ENCODE peak calls at places on chromosomes 4 and X, in five cellular contexts. One of them, this sample, is unnamed. For H3K4me1, the result is how much of the 10 kb centered on the place peaks cover.

GRCh38 chrX:121389976-121390709 is 342.7 kb downstream of the GLUD2 start:
- DNase-seq in heart left ventricle: no peak
- DNase-seq in ovary: no peak
- DNase-seq in GM23338: no peak
- DNase-seq in body of pancreas: no peak
- DNase-seq in this sample: no peak

GRCh38 chr4:186360551-186360950 is 94.6 kb downstream of the F11 start:
- DNase-seq in heart left ventricle: no peak
- DNase-seq in ovary: no peak
- DNase-seq in GM23338: no peak
- DNase-seq in body of pancreas: no peak
- DNase-seq in this sample: no peak

GRCh38 chr4:103422467-103423219 is 224.5 kb upstream of the CENPE start:
- DNase-seq in heart left ventricle: no peak
- DNase-seq in ovary: no peak
- DNase-seq in GM23338: no peak
- DNase-seq in body of pancreas: no peak
- DNase-seq in this sample: no peak

GRCh38 chr4:166088576-166088975 is 215.5 kb downstream of the TLL1 start:
- DNase-seq in heart left ventricle: no peak
- DNase-seq in ovary: no peak
- DNase-seq in GM23338: no peak
- DNase-seq in body of pancreas: no peak
- DNase-seq in this sample: no peak

GRCh38 chrX:6026980-6027379 is 201.7 kb downstream of the NLGN4X start:
- DNase-seq in heart left ventricle: no peak
- DNase-seq in ovary: no peak
- DNase-seq in GM23338: peak
- DNase-seq in body of pancreas: no peak
- DNase-seq in this sample: no peak

GRCh38 chrX:110216027-110216426 is 101.9 kb downstream of the AMMECR1 start:
- DNase-seq in heart left ventricle: no peak
- DNase-seq in ovary: no peak
- DNase-seq in GM23338: no peak
- DNase-seq in body of pancreas: no peak
- DNase-seq in this sample: no peak

GRCh38 chr4:6538586-6538985 is 36.4 kb upstream of the MAN2B2 start:
- DNase-seq in heart left ventricle: no peak
- DNase-seq in ovary: no peak
- DNase-seq in GM23338: no peak
- DNase-seq in body of pancreas: no peak
- DNase-seq in this sample: no peak

GRCh38 chr4:52655505-52655904 is 3.6 kb downstream of the USP46 start:
- DNase-seq in heart left ventricle: no peak
- DNase-seq in ovary: no peak
- DNase-seq in GM23338: no peak
- DNase-seq in body of pancreas: no peak
- DNase-seq in this sample: no peak

GRCh38 chrX:119758682-119759332 is 419 bp downstream of the SOWAHD start:
- DNase-seq in heart left ventricle: peak
- DNase-seq in ovary: peak
- DNase-seq in GM23338: peak
- DNase-seq in body of pancreas: peak
- DNase-seq in this sample: peak

GRCh38 chr4:145842224-145842887 is 96.3 kb downstream of the ZNF827 start:
- DNase-seq in heart left ventricle: no peak
- DNase-seq in ovary: no peak
- DNase-seq in GM23338: peak
- DNase-seq in body of pancreas: no peak
- DNase-seq in this sample: no peak

GRCh38 chr4:24858550-24858949 is 54.3 kb downstream of the CCDC149 start:
- DNase-seq in heart left ventricle: no peak
- DNase-seq in ovary: no peak
- DNase-seq in GM23338: no peak
- DNase-seq in body of pancreas: no peak
- DNase-seq in this sample: no peak

GRCh38 chrX:4710618-4711433 is 997.4 kb upstream of the PRKX start:
- DNase-seq in heart left ventricle: no peak
- DNase-seq in ovary: no peak
- DNase-seq in GM23338: no peak
- DNase-seq in body of pancreas: peak
- DNase-seq in this sample: no peak

GRCh38 chr4:73589887-73590801 is 30.1 kb downstream of the RASSF6 start:
- DNase-seq in heart left ventricle: no peak
- DNase-seq in ovary: no peak
- DNase-seq in GM23338: no peak
- DNase-seq in body of pancreas: peak
- DNase-seq in this sample: no peak

GRCh38 chr4:187019896-187020295 is 296.2 kb upstream of the FAT1 start:
- DNase-seq in heart left ventricle: no peak
- DNase-seq in ovary: no peak
- DNase-seq in GM23338: peak
- DNase-seq in body of pancreas: no peak
- DNase-seq in this sample: no peak

GRCh38 chr4:7806724-7807123 is 132.9 kb downstream of the AFAP1 start:
- DNase-seq in heart left ventricle: no peak
- DNase-seq in ovary: no peak
- DNase-seq in GM23338: no peak
- DNase-seq in body of pancreas: no peak
- DNase-seq in this sample: no peak

GRCh38 chrX:37998586-37999267 is 7.6 kb upstream of the SYTL5 start:
- DNase-seq in heart left ventricle: no peak
- DNase-seq in ovary: no peak
- DNase-seq in GM23338: no peak
- DNase-seq in body of pancreas: no peak
- DNase-seq in this sample: no peak

GRCh38 chr4:114598191-114599121 is at the start of gene UGT8:
- DNase-seq in heart left ventricle: peak
- DNase-seq in ovary: no peak
- DNase-seq in GM23338: peak
- DNase-seq in body of pancreas: peak
- DNase-seq in this sample: peak

GRCh38 chr4:85228264-85228663 is 246.7 kb upstream of the ARHGAP24 start:
- DNase-seq in heart left ventricle: no peak
- DNase-seq in ovary: no peak
- DNase-seq in GM23338: peak
- DNase-seq in body of pancreas: no peak
- DNase-seq in this sample: no peak

GRCh38 chrX:107659768-107660167 is 31.5 kb downstream of the PRPS1 start:
- DNase-seq in heart left ventricle: no peak
- DNase-seq in ovary: no peak
- DNase-seq in GM23338: peak
- DNase-seq in body of pancreas: peak
- DNase-seq in this sample: no peak

GRCh38 chrX:153474718-153475117 is 4.3 kb upstream of the HAUS7 start:
- DNase-seq in heart left ventricle: peak
- DNase-seq in ovary: peak
- DNase-seq in GM23338: peak
- DNase-seq in body of pancreas: peak
- DNase-seq in this sample: peak

GRCh38 chr4:157080605-157081004 is 4.7 kb downstream of the GLRB start:
- DNase-seq in heart left ventricle: no peak
- DNase-seq in ovary: no peak
- DNase-seq in GM23338: no peak
- DNase-seq in body of pancreas: no peak
- DNase-seq in this sample: no peak

GRCh38 chr4:48725414-48725813 is 54.7 kb downstream of the FRYL start:
- DNase-seq in heart left ventricle: no peak
- DNase-seq in ovary: no peak
- DNase-seq in GM23338: no peak
- DNase-seq in body of pancreas: no peak
- DNase-seq in this sample: no peak

GRCh38 chr4:101730291-101731117 is 60.0 kb upstream of the BANK1 start:
- DNase-seq in heart left ventricle: peak
- DNase-seq in ovary: peak
- DNase-seq in GM23338: peak
- DNase-seq in body of pancreas: peak
- DNase-seq in this sample: peak

GRCh38 chrX:1778817-1779216 is 164.0 kb downstream of the ASMT start:
- DNase-seq in heart left ventricle: no peak
- DNase-seq in ovary: no peak
- DNase-seq in GM23338: no peak
- DNase-seq in body of pancreas: no peak
- DNase-seq in this sample: no peak

GRCh38 chr4:37043342-37043741 is 201.2 kb upstream of the NWD2 start:
- DNase-seq in heart left ventricle: no peak
- DNase-seq in ovary: no peak
- DNase-seq in GM23338: no peak
- DNase-seq in body of pancreas: no peak
- DNase-seq in this sample: no peak

GRCh38 chr4:56655627-56656345 is 25.3 kb downstream of the HOPX start:
- DNase-seq in heart left ventricle: peak
- DNase-seq in ovary: peak
- DNase-seq in GM23338: peak
- DNase-seq in body of pancreas: peak
- DNase-seq in this sample: peak

GRCh38 chr4:170736710-170737109 is 647.0 kb upstream of the AADAT start:
- DNase-seq in heart left ventricle: no peak
- DNase-seq in ovary: no peak
- DNase-seq in GM23338: no peak
- DNase-seq in body of pancreas: no peak
- DNase-seq in this sample: no peak

GRCh38 chrX:40176256-40176978 is 78.7 kb upstream of the BCOR start:
- DNase-seq in heart left ventricle: peak
- DNase-seq in ovary: peak
- DNase-seq in GM23338: peak
- DNase-seq in body of pancreas: peak
- DNase-seq in this sample: peak

GRCh38 chr4:142801966-142802365 is 44.1 kb downstream of the INPP4B start:
- DNase-seq in heart left ventricle: no peak
- DNase-seq in ovary: no peak
- DNase-seq in GM23338: no peak
- DNase-seq in body of pancreas: no peak
- DNase-seq in this sample: no peak

GRCh38 chr4:47929682-47930201 is 15.4 kb upstream of the NFXL1 start:
- DNase-seq in heart left ventricle: no peak
- DNase-seq in ovary: no peak
- DNase-seq in GM23338: no peak
- DNase-seq in body of pancreas: no peak
- DNase-seq in this sample: no peak

DNA sequence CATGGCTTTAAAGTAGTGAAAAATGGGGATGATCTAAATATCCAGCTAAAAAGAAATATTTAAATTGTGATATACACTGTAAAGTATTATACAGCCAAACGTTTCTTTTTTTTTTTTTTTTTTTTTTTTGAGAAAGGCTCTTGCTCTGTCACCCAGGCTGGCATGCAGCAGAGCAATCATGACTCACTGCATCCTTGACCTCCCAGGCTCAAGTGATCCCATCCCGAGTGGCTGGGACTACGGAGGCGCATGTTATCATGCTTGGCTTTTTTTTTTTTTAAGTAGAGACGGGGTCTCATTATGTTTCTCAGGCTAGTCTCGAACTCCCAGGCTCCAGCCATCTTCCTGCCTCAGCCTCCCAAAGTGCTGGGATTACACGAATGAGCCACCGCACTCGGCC is 17.1 kb downstream of the SMIM14 start:
- DNase-seq in heart left ventricle: no peak
- DNase-seq in ovary: peak
- DNase-seq in GM23338: peak
- DNase-seq in body of pancreas: peak
- DNase-seq in this sample: no peak
- H3K27ac ChIP-seq in heart left ventricle: no peak
- H3K27ac ChIP-seq in ovary: no peak
- H3K27ac ChIP-seq in GM23338: no peak
- H3K27ac ChIP-seq in body of pancreas: peak
- H3K27ac ChIP-seq in this sample: no peak

GRCh38 chr4:41541697-41542096 is 3.7 kb downstream of the LIMCH1 start:
- DNase-seq in heart left ventricle: no peak
- DNase-seq in ovary: no peak
- DNase-seq in GM23338: peak
- DNase-seq in body of pancreas: no peak
- DNase-seq in this sample: peak
- H3K4me1 ChIP-seq in heart left ventricle: under half
- H3K4me1 ChIP-seq in ovary: under half
- H3K4me1 ChIP-seq in GM23338: under half
- H3K4me1 ChIP-seq in body of pancreas: under half
- H3K4me1 ChIP-seq in this sample: under half

DNA sequence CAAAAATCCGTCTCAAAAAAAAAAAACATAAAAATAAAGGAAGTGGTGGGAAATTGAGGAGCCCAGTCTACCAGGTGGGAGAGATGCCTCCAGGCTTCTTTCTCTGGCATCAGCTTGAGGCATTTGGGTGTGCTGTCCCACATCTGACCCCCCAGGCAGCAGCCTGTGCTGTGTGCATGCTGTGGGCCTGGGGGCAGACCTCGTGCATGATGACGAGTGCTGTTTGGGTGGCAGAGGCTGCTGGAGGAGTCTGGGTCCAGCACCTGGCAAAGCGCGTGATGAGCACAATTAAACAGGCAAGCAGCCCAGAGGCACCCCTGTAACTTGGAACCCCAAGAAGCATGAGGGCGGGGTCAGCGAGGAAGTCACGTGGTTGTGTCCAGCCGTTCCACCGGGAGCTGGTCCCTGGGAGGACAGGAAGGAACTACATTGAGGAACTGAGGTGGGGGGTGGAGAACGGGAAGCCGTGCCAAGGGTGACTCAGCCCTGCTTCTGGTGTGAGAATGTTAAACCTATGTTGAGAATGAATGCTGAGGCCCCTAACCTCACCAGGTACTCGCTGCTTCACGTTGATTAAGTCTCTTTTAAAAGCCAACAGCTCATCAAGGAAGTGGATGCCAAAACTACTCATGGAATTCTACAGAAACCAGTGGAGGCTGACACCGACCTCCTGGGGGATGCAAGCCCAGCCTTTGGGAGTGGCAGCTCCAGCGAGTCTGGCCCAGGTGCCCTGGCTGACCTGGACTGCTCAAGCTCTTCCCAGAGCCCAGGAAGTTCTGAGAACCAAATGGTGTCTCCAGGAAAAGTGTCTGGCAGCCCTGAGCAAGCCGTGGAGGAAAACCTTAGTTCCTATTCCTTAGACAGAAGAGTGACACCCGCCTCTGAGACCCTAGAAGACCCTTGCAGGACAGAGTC is 6.1 kb downstream of the TACC3 start:
- DNase-seq in heart left ventricle: peak
- DNase-seq in ovary: no peak
- DNase-seq in GM23338: no peak
- DNase-seq in body of pancreas: no peak
- DNase-seq in this sample: peak
- H3K4me3 ChIP-seq in heart left ventricle: peak
- H3K4me3 ChIP-seq in ovary: no peak
- H3K4me3 ChIP-seq in GM23338: no peak
- H3K4me3 ChIP-seq in body of pancreas: no peak
- H3K4me3 ChIP-seq in this sample: no peak

GRCh38 chrX:23787745-23788118 is 4.8 kb downstream of the SAT1 start:
- DNase-seq in heart left ventricle: no peak
- DNase-seq in ovary: no peak
- DNase-seq in GM23338: no peak
- DNase-seq in body of pancreas: no peak
- DNase-seq in this sample: no peak

GRCh38 chrX:23788521-23788920 is 5.5 kb downstream of the SAT1 start:
- DNase-seq in heart left ventricle: no peak
- DNase-seq in ovary: no peak
- DNase-seq in GM23338: no peak
- DNase-seq in body of pancreas: no peak
- DNase-seq in this sample: no peak

GRCh38 chrX:23789386-23790146 is 6.6 kb downstream of the SAT1 start:
- DNase-seq in heart left ventricle: no peak
- DNase-seq in ovary: no peak
- DNase-seq in GM23338: no peak
- DNase-seq in body of pancreas: peak
- DNase-seq in this sample: no peak

GRCh38 chrX:23790147-23790497 is 7.1 kb downstream of the SAT1 start:
- DNase-seq in heart left ventricle: no peak
- DNase-seq in ovary: no peak
- DNase-seq in GM23338: no peak
- DNase-seq in body of pancreas: no peak
- DNase-seq in this sample: no peak

GRCh38 chrX:23788946-23789345 is 6.0 kb downstream of the SAT1 start:
- DNase-seq in heart left ventricle: no peak
- DNase-seq in ovary: no peak
- DNase-seq in GM23338: no peak
- DNase-seq in body of pancreas: no peak
- DNase-seq in this sample: no peak
- H3K27ac ChIP-seq in heart left ventricle: no peak
- H3K27ac ChIP-seq in ovary: no peak
- H3K27ac ChIP-seq in GM23338: no peak
- H3K27ac ChIP-seq in body of pancreas: peak
- H3K27ac ChIP-seq in this sample: no peak

This sample was measured in aorta.